ENCODE peak calls at places on chromosome 5, in six cellular contexts. One of them, this sample, is unnamed.

GRCh38 chr5:149745-150450 is 41.4 kb upstream of the LRRC14B start:
- DNase-seq in esophagus squamous epithelium: no peak
- DNase-seq in MCF 10A: peak; percentile 81
- DNase-seq in Panc1: peak; percentile 72
- DNase-seq in CD4-positive, alpha-beta T cell: no peak
- DNase-seq in endothelial cell: no peak
- DNase-seq in this sample: no peak

GRCh38 chr5:89265511-89266169 is 382.7 kb upstream of the MEF2C start:
- DNase-seq in CD4-positive, alpha-beta T cell: no peak
- DNase-seq in MCF 10A: no peak
- DNase-seq in esophagus squamous epithelium: no peak
- DNase-seq in Panc1: no peak
- DNase-seq in endothelial cell: no peak
- DNase-seq in this sample: no peak

GRCh38 chr5:131630208-131630962 is 4.6 kb downstream of the RAPGEF6 start:
- DNase-seq in Panc1: no peak
- DNase-seq in esophagus squamous epithelium: no peak
- DNase-seq in CD4-positive, alpha-beta T cell: no peak
- DNase-seq in MCF 10A: no peak
- DNase-seq in endothelial cell: no peak
- DNase-seq in this sample: no peak

GRCh38 chr5:65555266-65555665 is 7.7 kb downstream of the CENPK start:
- DNase-seq in CD4-positive, alpha-beta T cell: no peak
- DNase-seq in Panc1: no peak
- DNase-seq in esophagus squamous epithelium: no peak
- DNase-seq in MCF 10A: no peak
- DNase-seq in endothelial cell: no peak
- DNase-seq in this sample: no peak

GRCh38 chr5:66477591-66477990 is 118.6 kb upstream of the MAST4 start:
- DNase-seq in esophagus squamous epithelium: no peak
- DNase-seq in MCF 10A: no peak
- DNase-seq in endothelial cell: no peak
- DNase-seq in Panc1: no peak
- DNase-seq in CD4-positive, alpha-beta T cell: no peak
- DNase-seq in this sample: no peak

GRCh38 chr5:30808996-30809395 is 384.5 kb upstream of the CDH6 start:
- DNase-seq in CD4-positive, alpha-beta T cell: no peak
- DNase-seq in Panc1: no peak
- DNase-seq in esophagus squamous epithelium: no peak
- DNase-seq in endothelial cell: peak; percentile 9
- DNase-seq in MCF 10A: peak; percentile 35
- DNase-seq in this sample: no peak

GRCh38 chr5:158705901-158706300 is 393.8 kb downstream of the EBF1 start:
- DNase-seq in esophagus squamous epithelium: no peak
- DNase-seq in CD4-positive, alpha-beta T cell: no peak
- DNase-seq in Panc1: no peak
- DNase-seq in MCF 10A: no peak
- DNase-seq in endothelial cell: no peak
- DNase-seq in this sample: no peak

GRCh38 chr5:115571441-115571878 is 26.9 kb upstream of the FEM1C start:
- DNase-seq in endothelial cell: no peak
- DNase-seq in Panc1: no peak
- DNase-seq in esophagus squamous epithelium: no peak
- DNase-seq in MCF 10A: no peak
- DNase-seq in CD4-positive, alpha-beta T cell: no peak
- DNase-seq in this sample: no peak

GRCh38 chr5:148913985-148914421 is 87.6 kb downstream of the ADRB2 start:
- DNase-seq in endothelial cell: no peak
- DNase-seq in Panc1: no peak
- DNase-seq in esophagus squamous epithelium: no peak
- DNase-seq in MCF 10A: peak; percentile 54
- DNase-seq in CD4-positive, alpha-beta T cell: no peak
- DNase-seq in this sample: no peak

GRCh38 chr5:82151622-82152021 is 126.5 kb downstream of the RPS23 start:
- DNase-seq in MCF 10A: peak; percentile 30
- DNase-seq in CD4-positive, alpha-beta T cell: no peak
- DNase-seq in esophagus squamous epithelium: no peak
- DNase-seq in endothelial cell: no peak
- DNase-seq in Panc1: no peak
- DNase-seq in this sample: no peak

GRCh38 chr5:68287976-68288755 is 72.6 kb downstream of the PIK3R1 start:
- DNase-seq in endothelial cell: peak; percentile 73
- DNase-seq in MCF 10A: peak; percentile 41
- DNase-seq in CD4-positive, alpha-beta T cell: peak; percentile 39
- DNase-seq in esophagus squamous epithelium: no peak
- DNase-seq in Panc1: no peak
- DNase-seq in this sample: peak; percentile 75

GRCh38 chr5:110288766-110289165 is 437.7 kb downstream of the TMEM232 start:
- DNase-seq in endothelial cell: no peak
- DNase-seq in esophagus squamous epithelium: no peak
- DNase-seq in CD4-positive, alpha-beta T cell: no peak
- DNase-seq in MCF 10A: peak; percentile 81
- DNase-seq in Panc1: no peak
- DNase-seq in this sample: no peak

GRCh38 chr5:106254784-106255183 is 1416.0 kb downstream of the EFNA5 start:
- DNase-seq in Panc1: no peak
- DNase-seq in endothelial cell: no peak
- DNase-seq in CD4-positive, alpha-beta T cell: no peak
- DNase-seq in esophagus squamous epithelium: no peak
- DNase-seq in MCF 10A: no peak
- DNase-seq in this sample: no peak

GRCh38 chr5:135129307-135129706 is 95.3 kb upstream of the PITX1 start:
- DNase-seq in endothelial cell: no peak
- DNase-seq in CD4-positive, alpha-beta T cell: no peak
- DNase-seq in MCF 10A: no peak
- DNase-seq in Panc1: no peak
- DNase-seq in esophagus squamous epithelium: no peak
- DNase-seq in this sample: no peak

GRCh38 chr5:139649082-139649991 is 1.2 kb downstream of the CXXC5 start:
- DNase-seq in esophagus squamous epithelium: no peak
- DNase-seq in endothelial cell: peak; percentile 40
- DNase-seq in Panc1: no peak
- DNase-seq in MCF 10A: no peak
- DNase-seq in CD4-positive, alpha-beta T cell: no peak
- DNase-seq in this sample: no peak

GRCh38 chr5:139651502-139651862 is 3.3 kb downstream of the CXXC5 start:
- DNase-seq in endothelial cell: no peak
- DNase-seq in Panc1: peak; percentile 64
- DNase-seq in CD4-positive, alpha-beta T cell: no peak
- DNase-seq in esophagus squamous epithelium: no peak
- DNase-seq in MCF 10A: peak; percentile 51
- DNase-seq in this sample: no peak

GRCh38 chr5:139650689-139651501 is 2.7 kb downstream of the CXXC5 start:
- DNase-seq in Panc1: no peak
- DNase-seq in MCF 10A: no peak
- DNase-seq in CD4-positive, alpha-beta T cell: no peak
- DNase-seq in endothelial cell: no peak
- DNase-seq in esophagus squamous epithelium: no peak
- DNase-seq in this sample: no peak

GRCh38 chr5:139648205-139649081 is at the start of gene CXXC5:
- DNase-seq in endothelial cell: peak; percentile 80
- DNase-seq in esophagus squamous epithelium: no peak
- DNase-seq in MCF 10A: peak; percentile 79
- DNase-seq in CD4-positive, alpha-beta T cell: peak; percentile 50
- DNase-seq in Panc1: no peak
- DNase-seq in this sample: peak; percentile 90

GRCh38 chr5:139650031-139650688 is 2.0 kb downstream of the CXXC5 start:
- DNase-seq in MCF 10A: no peak
- DNase-seq in Panc1: no peak
- DNase-seq in CD4-positive, alpha-beta T cell: no peak
- DNase-seq in esophagus squamous epithelium: no peak
- DNase-seq in endothelial cell: peak; percentile 73
- DNase-seq in this sample: no peak
- TF ChIP-seq CTCF in MCF 10A: no peak
- TF ChIP-seq CTCF in Panc1: no peak
- TF ChIP-seq CTCF in CD4-positive, alpha-beta T cell: peak; percentile 5
- TF ChIP-seq CTCF in esophagus squamous epithelium: no peak
- TF ChIP-seq CTCF in endothelial cell: peak; percentile 48
- TF ChIP-seq CTCF in this sample: peak; percentile 29

GRCh38 chr5:102792705-102793104 is 37.6 kb downstream of the PAM start:
- DNase-seq in endothelial cell: no peak
- DNase-seq in esophagus squamous epithelium: no peak
- DNase-seq in Panc1: no peak
- DNase-seq in MCF 10A: peak; percentile 34
- DNase-seq in CD4-positive, alpha-beta T cell: no peak
- DNase-seq in this sample: no peak
- TF ChIP-seq CTCF in endothelial cell: no peak
- TF ChIP-seq CTCF in esophagus squamous epithelium: no peak
- TF ChIP-seq CTCF in Panc1: peak; percentile 37
- TF ChIP-seq CTCF in MCF 10A: peak; percentile 31
- TF ChIP-seq CTCF in CD4-positive, alpha-beta T cell: no peak
- TF ChIP-seq CTCF in this sample: no peak

DNA sequence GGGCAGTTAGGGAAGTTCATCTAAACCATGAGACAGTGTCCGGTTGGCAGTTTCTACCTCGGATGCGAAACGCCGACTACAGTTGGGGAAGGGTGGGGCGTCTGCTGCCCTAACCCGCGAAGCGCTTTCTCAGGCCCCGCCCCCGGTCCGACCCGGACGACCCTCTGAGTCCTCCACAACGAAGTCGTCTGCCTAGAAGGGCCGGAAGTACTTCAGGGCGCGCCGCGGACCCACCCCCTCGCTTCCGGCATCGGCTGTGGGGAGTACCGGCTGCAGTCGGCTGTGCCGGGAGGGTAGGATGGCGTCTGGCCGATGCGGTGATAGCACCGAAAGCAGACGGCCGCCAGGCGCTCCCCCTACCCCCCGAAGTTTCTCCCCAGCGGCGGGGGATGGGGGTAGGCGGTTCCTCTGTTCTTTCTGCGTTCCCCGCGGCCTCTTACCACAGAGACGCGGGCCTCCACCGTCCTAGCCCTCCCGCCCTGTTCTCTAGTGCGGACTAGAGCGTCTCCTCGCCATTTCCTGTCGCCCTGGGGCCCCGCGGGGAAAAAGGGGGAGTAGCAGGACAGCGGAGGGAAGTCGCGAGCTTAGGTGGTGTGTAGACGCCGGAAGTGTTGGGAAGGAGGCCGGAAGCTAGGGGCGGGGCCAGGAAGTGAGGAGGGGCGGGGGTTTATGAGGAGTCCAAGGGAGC is at the start of gene TRIM41:
- DNase-seq in CD4-positive, alpha-beta T cell: peak; percentile 96
- DNase-seq in Panc1: peak; percentile 94
- DNase-seq in MCF 10A: peak; percentile 99
- DNase-seq in esophagus squamous epithelium: no peak
- DNase-seq in endothelial cell: peak; percentile 97
- DNase-seq in this sample: peak; percentile 91
- TF ChIP-seq CTCF in CD4-positive, alpha-beta T cell: no peak
- TF ChIP-seq CTCF in Panc1: no peak
- TF ChIP-seq CTCF in MCF 10A: no peak
- TF ChIP-seq CTCF in esophagus squamous epithelium: peak; percentile 27
- TF ChIP-seq CTCF in endothelial cell: no peak
- TF ChIP-seq CTCF in this sample: peak; percentile 11

GRCh38 chr5:51961154-51961562 is 577.9 kb downstream of the ISL1 start:
- DNase-seq in esophagus squamous epithelium: no peak
- DNase-seq in endothelial cell: no peak
- DNase-seq in MCF 10A: no peak
- DNase-seq in CD4-positive, alpha-beta T cell: no peak
- DNase-seq in Panc1: no peak
- DNase-seq in this sample: no peak
- TF ChIP-seq CTCF in esophagus squamous epithelium: no peak
- TF ChIP-seq CTCF in endothelial cell: no peak
- TF ChIP-seq CTCF in MCF 10A: no peak
- TF ChIP-seq CTCF in CD4-positive, alpha-beta T cell: no peak
- TF ChIP-seq CTCF in Panc1: peak; percentile 25
- TF ChIP-seq CTCF in this sample: no peak

DNA sequence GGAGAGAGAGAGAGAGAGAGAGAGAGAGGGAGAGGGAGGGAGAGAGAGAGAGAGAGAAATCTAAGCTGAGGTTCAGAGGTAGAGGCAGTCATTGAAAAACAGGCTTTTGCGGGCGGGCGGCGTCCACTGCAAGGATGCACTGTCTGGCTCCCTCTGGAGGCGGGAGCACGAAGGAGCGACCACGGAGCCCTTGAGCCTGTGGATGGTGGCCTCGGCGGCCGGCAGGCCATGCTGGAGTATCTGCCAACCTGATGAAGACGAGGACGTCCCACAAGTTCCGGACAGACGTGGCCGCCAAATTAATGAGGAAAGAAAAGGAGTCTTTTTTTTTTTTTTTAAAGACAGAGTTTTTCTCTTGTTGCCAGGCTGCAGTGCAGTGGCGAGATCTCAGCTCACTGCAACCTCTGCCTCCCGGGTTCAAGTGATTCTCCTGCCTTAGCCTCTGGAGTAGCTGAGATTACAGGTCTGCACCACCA is 2.2 kb upstream of the CCDC125 start:
- DNase-seq in MCF 10A: peak; percentile 82
- DNase-seq in esophagus squamous epithelium: no peak
- DNase-seq in CD4-positive, alpha-beta T cell: peak; percentile 70
- DNase-seq in endothelial cell: peak; percentile 88
- DNase-seq in Panc1: peak; percentile 42
- DNase-seq in this sample: peak; percentile 80
- TF ChIP-seq CTCF in MCF 10A: peak; percentile 69
- TF ChIP-seq CTCF in esophagus squamous epithelium: peak; percentile 67
- TF ChIP-seq CTCF in CD4-positive, alpha-beta T cell: peak; percentile 61
- TF ChIP-seq CTCF in endothelial cell: no peak
- TF ChIP-seq CTCF in Panc1: peak; percentile 94
- TF ChIP-seq CTCF in this sample: peak; percentile 89

GRCh38 chr5:157651623-157652376 is 438 bp downstream of the SOX30 start:
- DNase-seq in endothelial cell: peak; percentile 66
- DNase-seq in Panc1: no peak
- DNase-seq in MCF 10A: no peak
- DNase-seq in esophagus squamous epithelium: peak; percentile 15
- DNase-seq in CD4-positive, alpha-beta T cell: peak; percentile 85
- DNase-seq in this sample: peak; percentile 80
- TF ChIP-seq CTCF in endothelial cell: peak; percentile 20
- TF ChIP-seq CTCF in Panc1: no peak
- TF ChIP-seq CTCF in MCF 10A: no peak
- TF ChIP-seq CTCF in esophagus squamous epithelium: peak; percentile 45
- TF ChIP-seq CTCF in CD4-positive, alpha-beta T cell: peak; percentile 51
- TF ChIP-seq CTCF in this sample: peak; percentile 24